ENCODE peak calls at places on chromosome 1, in five cellular contexts. O, C, D, J and S are unnamed samples.

GRCh38 chr1:165364432-165365133 is 8.1 kb upstream of the LMX1A start:
- DNase-seq in O (no peak), D (peak), J (peak), C (no peak), S (no peak)

GRCh38 chr1:203136409-203137042 is 9.0 kb downstream of the ADORA1 start:
- DNase-seq in O (no peak), D (no peak), C (no peak), J (peak), S (no peak)

GRCh38 chr1:233244183-233244582 is 51.3 kb downstream of the PCNX2 start:
- DNase-seq in C (no peak), O (no peak), D (no peak), J (no peak), S (no peak)

GRCh38 chr1:112954945-112955677 is 885 bp downstream of the SLC16A1 start:
- DNase-seq in O (peak), D (no peak), J (peak), C (peak), S (peak)

GRCh38 chr1:5938068-5938740 is 54.0 kb downstream of the NPHP4 start:
- DNase-seq in J (no peak), D (peak), O (no peak), C (no peak), S (no peak)

GRCh38 chr1:171115280-171115897 is 24.7 kb downstream of the FMO3 start:
- DNase-seq in D (no peak), O (no peak), C (no peak), J (no peak), S (no peak)

GRCh38 chr1:172941945-172942344 is 108.8 kb downstream of the TNFSF18 start:
- DNase-seq in J (no peak), C (no peak), D (no peak), O (no peak), S (no peak)

GRCh38 chr1:179217943-179218507 is 11.5 kb downstream of the ABL2 start:
- DNase-seq in C (no peak), D (no peak), O (peak), J (no peak), S (no peak)

GRCh38 chr1:224273651-224274050 is 56.3 kb downstream of the NVL start:
- DNase-seq in J (peak), D (no peak), O (no peak), C (no peak), S (no peak)

GRCh38 chr1:41361028-41361494 is at the start of gene FOXO6:
- DNase-seq in O (peak), J (peak), D (peak), C (peak), S (peak)
- TF ChIP-seq CTCF in O (peak), J (peak), D (peak), C (peak), S (peak)

GRCh38 chr1:97190326-97190725 is 468.7 kb downstream of the PTBP2 start:
- DNase-seq in J (peak), D (no peak), O (no peak), C (no peak), S (no peak)

GRCh38 chr1:97186381-97186780 is 464.8 kb downstream of the PTBP2 start:
- DNase-seq in D (no peak), C (no peak), J (no peak), O (no peak), S (no peak)
- TF ChIP-seq CTCF in D (no peak), C (no peak), J (peak), O (no peak), S (no peak)

DNA sequence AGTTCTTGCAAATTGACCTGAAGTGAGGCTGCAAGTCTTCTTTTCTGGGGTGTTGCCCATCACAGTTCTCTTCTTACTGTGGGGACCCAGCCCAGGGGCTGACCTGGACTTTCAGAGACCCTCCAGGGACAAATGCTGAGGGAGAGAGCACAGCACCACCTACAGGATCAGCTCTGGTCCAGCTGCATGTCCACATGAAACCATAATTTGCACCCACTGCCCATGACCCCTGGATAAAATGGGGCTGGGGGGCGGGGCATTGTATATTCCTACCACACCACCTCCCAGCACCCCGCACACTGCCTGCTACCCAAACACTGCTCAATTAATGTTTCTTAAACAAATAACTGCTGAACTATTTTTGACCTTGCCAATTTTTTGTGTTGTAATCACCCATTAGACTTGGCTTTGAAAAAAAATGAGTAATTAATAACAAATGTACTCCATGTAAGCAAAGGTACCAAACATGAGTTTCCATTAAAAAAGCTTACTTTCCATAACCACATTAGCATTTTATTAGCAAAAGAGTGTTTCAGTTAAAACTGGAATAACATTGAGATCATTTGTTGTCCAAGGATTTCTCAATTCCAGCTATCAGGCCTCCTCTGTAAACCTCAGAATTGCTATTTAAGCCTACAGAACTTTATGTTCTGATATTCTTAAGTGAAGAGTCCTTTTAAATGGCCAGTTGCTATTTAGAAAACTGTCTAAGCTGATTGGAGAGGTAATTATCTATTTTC is 168.0 kb upstream of the RAB4A start:
- DNase-seq in J (no peak), C (no peak), D (no peak), O (no peak), S (peak)
- TF ChIP-seq CTCF in J (no peak), C (no peak), D (no peak), O (no peak), S (no peak)

DNA sequence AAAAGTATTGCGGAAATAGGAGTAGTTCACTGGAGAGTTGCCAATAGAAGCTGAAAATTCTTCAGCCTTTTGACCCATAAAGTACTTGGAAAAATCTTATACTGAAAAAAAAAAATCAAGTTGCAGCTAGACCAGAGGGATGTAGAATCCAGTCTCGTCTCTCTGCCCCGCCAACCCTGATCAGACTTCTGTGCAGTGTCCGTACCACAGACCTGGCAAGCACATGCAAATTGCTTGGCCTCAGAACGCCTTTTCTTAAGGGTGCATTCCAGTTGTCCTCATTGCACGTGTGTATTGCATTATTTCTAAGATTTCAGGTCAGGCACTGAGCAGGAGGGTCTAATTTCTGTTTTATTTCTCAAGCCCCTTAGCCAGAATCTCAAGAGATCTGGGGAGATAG is 5.7 kb downstream of the RHOU start:
- DNase-seq in C (no peak), J (no peak), D (no peak), O (no peak), S (no peak)
- TF ChIP-seq CTCF in C (no peak), J (no peak), D (no peak), O (no peak), S (no peak)

GRCh38 chr1:44820328-44820944 is 12.1 kb downstream of the BTBD19 start:
- DNase-seq in C (no peak), D (no peak), J (no peak), O (no peak), S (no peak)
- TF ChIP-seq CTCF in C (no peak), D (no peak), J (no peak), O (no peak), S (no peak)